ENCODE peak calls at places on chromosome 12, in four cellular contexts. One of them, this sample, is unnamed. For H3K36me3, the result is how much of the 10 kb centered on the place peaks cover.

GRCh38 chr12:47935196-47935595 is 28.2 kb upstream of the TMEM106C start:
- DNase-seq in HepG2: peak
- DNase-seq in K562: no peak
- DNase-seq in GM12878: no peak
- DNase-seq in this sample: no peak

GRCh38 chr12:60394680-60395079 is 798.9 kb downstream of the SLC16A7 start:
- DNase-seq in HepG2: no peak
- DNase-seq in K562: no peak
- DNase-seq in GM12878: no peak
- DNase-seq in this sample: no peak

GRCh38 chr12:60602601-60603000 is 1006.8 kb downstream of the SLC16A7 start:
- DNase-seq in GM12878: no peak
- DNase-seq in HepG2: no peak
- DNase-seq in K562: no peak
- DNase-seq in this sample: no peak

GRCh38 chr12:13976880-13977279 is 4.5 kb downstream of the GRIN2B start:
- DNase-seq in GM12878: no peak
- DNase-seq in K562: no peak
- DNase-seq in HepG2: no peak
- DNase-seq in this sample: no peak

GRCh38 chr12:6786416-6787094 is 2.8 kb upstream of the CD4 start:
- DNase-seq in K562: no peak
- DNase-seq in GM12878: no peak
- DNase-seq in HepG2: no peak
- DNase-seq in this sample: no peak

GRCh38 chr12:57164966-57165365 is 17.5 kb upstream of the LRP1-AS start:
- DNase-seq in GM12878: no peak
- DNase-seq in HepG2: no peak
- DNase-seq in K562: peak
- DNase-seq in this sample: no peak

GRCh38 chr12:32586390-32586789 is 92.7 kb upstream of the DNM1L start:
- DNase-seq in GM12878: no peak
- DNase-seq in HepG2: no peak
- DNase-seq in K562: no peak
- DNase-seq in this sample: no peak

GRCh38 chr12:103858953-103859601 is 18.0 kb upstream of the NT5DC3 start:
- DNase-seq in GM12878: no peak
- DNase-seq in HepG2: peak
- DNase-seq in K562: peak
- DNase-seq in this sample: no peak

GRCh38 chr12:31876568-31877424 is 82.4 kb upstream of the RESF1 start:
- DNase-seq in HepG2: no peak
- DNase-seq in GM12878: no peak
- DNase-seq in K562: no peak
- DNase-seq in this sample: no peak

GRCh38 chr12:3134126-3134525 is 56.9 kb downstream of the TSPAN9 start:
- DNase-seq in HepG2: no peak
- DNase-seq in K562: no peak
- DNase-seq in GM12878: no peak
- DNase-seq in this sample: no peak

GRCh38 chr12:128637616-128638606 is 185.8 kb downstream of the SLC15A4 start:
- DNase-seq in GM12878: peak
- DNase-seq in HepG2: no peak
- DNase-seq in K562: no peak
- DNase-seq in this sample: no peak
- TF ChIP-seq JUNB in GM12878: peak
- TF ChIP-seq JUNB in HepG2: no peak
- TF ChIP-seq JUNB in K562: no peak
- TF ChIP-seq JUNB in this sample: no peak

GRCh38 chr12:110372056-110372425 is 31.5 kb downstream of the ANAPC7 start:
- DNase-seq in HepG2: no peak
- DNase-seq in K562: no peak
- DNase-seq in GM12878: no peak
- DNase-seq in this sample: no peak

GRCh38 chr12:110369992-110370391 is 33.5 kb downstream of the ANAPC7 start:
- DNase-seq in K562: no peak
- DNase-seq in GM12878: no peak
- DNase-seq in HepG2: no peak
- DNase-seq in this sample: no peak

GRCh38 chr12:110370732-110371141 is 32.8 kb downstream of the ANAPC7 start:
- DNase-seq in K562: no peak
- DNase-seq in HepG2: no peak
- DNase-seq in GM12878: no peak
- DNase-seq in this sample: no peak

GRCh38 chr12:110373025-110373876 is 30.3 kb downstream of the ANAPC7 start:
- DNase-seq in GM12878: no peak
- DNase-seq in HepG2: no peak
- DNase-seq in K562: no peak
- DNase-seq in this sample: no peak

GRCh38 chr12:110371408-110372055 is 32.0 kb downstream of the ANAPC7 start:
- DNase-seq in GM12878: peak
- DNase-seq in K562: no peak
- DNase-seq in HepG2: no peak
- DNase-seq in this sample: no peak
- H3K36me3 ChIP-seq in GM12878: under half
- H3K36me3 ChIP-seq in K562: half or more
- H3K36me3 ChIP-seq in HepG2: under half
- H3K36me3 ChIP-seq in this sample: under half

GRCh38 chr12:25960926-25961325 is 2.4 kb downstream of the RASSF8 start:
- DNase-seq in HepG2: no peak
- DNase-seq in GM12878: no peak
- DNase-seq in K562: no peak
- DNase-seq in this sample: no peak

GRCh38 chr12:25962932-25963525 is 4.5 kb downstream of the RASSF8 start:
- DNase-seq in K562: no peak
- DNase-seq in HepG2: no peak
- DNase-seq in GM12878: no peak
- DNase-seq in this sample: no peak

GRCh38 chr12:25970082-25970481 is 11.6 kb downstream of the RASSF8 start:
- DNase-seq in K562: no peak
- DNase-seq in GM12878: no peak
- DNase-seq in HepG2: no peak
- DNase-seq in this sample: no peak

GRCh38 chr12:25970916-25971674 is 12.6 kb downstream of the RASSF8 start:
- DNase-seq in GM12878: no peak
- DNase-seq in HepG2: no peak
- DNase-seq in K562: no peak
- DNase-seq in this sample: no peak

GRCh38 chr12:25965682-25966081 is 7.2 kb downstream of the RASSF8 start:
- DNase-seq in HepG2: no peak
- DNase-seq in GM12878: no peak
- DNase-seq in K562: no peak
- DNase-seq in this sample: no peak
- TF ChIP-seq JUNB in HepG2: no peak
- TF ChIP-seq JUNB in GM12878: no peak
- TF ChIP-seq JUNB in K562: no peak
- TF ChIP-seq JUNB in this sample: no peak

GRCh38 chr12:124477109-124477915 is 90.1 kb downstream of the NCOR2 start:
- DNase-seq in GM12878: peak
- DNase-seq in HepG2: no peak
- DNase-seq in K562: no peak
- DNase-seq in this sample: no peak
- H3K36me3 ChIP-seq in GM12878: under half
- H3K36me3 ChIP-seq in HepG2: under half
- H3K36me3 ChIP-seq in K562: half or more
- H3K36me3 ChIP-seq in this sample: under half

This sample was measured in GM23338.